ENCODE peak calls at places on chromosome 3, in eight cellular contexts. M is HuH-7.5; Q is right lobe of liver; T is left kidney; X is LoVo; C is pons; Y is SHP77; H is stimulated activated CD4-positive, alpha-beta T cell treated with anti-CD3 and anti-CD28 coated beads, TNF-alpha, amount 100 ng/mL, for 4 hours. A is an unnamed sample.

GRCh38 chr3:67349551-67350174 is 304.7 kb downstream of the SUCLG2 start:
- DNase-seq in M (no peak), Q (no peak), T (no peak), X (no peak), C (no peak), Y (no peak), H (no peak), A (no peak)

GRCh38 chr3:105745046-105745445 is 123.8 kb downstream of the CBLB start:
- DNase-seq in M (no peak), Q (no peak), T (no peak), X (no peak), C (no peak), Y (no peak), H (no peak), A (no peak)

GRCh38 chr3:171758109-171758508 is 52.2 kb downstream of the PLD1 start:
- DNase-seq in M (no peak), Q (no peak), T (no peak), X (no peak), C (no peak), Y (no peak), H (no peak), A (no peak)

GRCh38 chr3:87359807-87360206 is 83.4 kb upstream of the POU1F1 start:
- DNase-seq in M (no peak), Q (no peak), T (peak), X (no peak), C (peak), Y (no peak), H (no peak), A (no peak)

GRCh38 chr3:21645121-21645897 is 105.7 kb downstream of the ZNF385D start:
- DNase-seq in M (no peak), Q (peak), T (no peak), X (no peak), C (peak), Y (no peak), H (no peak), A (peak)

GRCh38 chr3:171142985-171143384 is 116.5 kb upstream of the SLC2A2 start:
- DNase-seq in M (no peak), Q (peak), T (no peak), X (no peak), C (peak), Y (peak), H (no peak), A (no peak)

GRCh38 chr3:12198301-12198700 is 39.6 kb upstream of the TIMP4 start:
- DNase-seq in M (no peak), Q (no peak), T (no peak), X (peak), C (no peak), Y (no peak), H (no peak), A (no peak)

GRCh38 chr3:140160553-140160952 is 225.6 kb downstream of the CLSTN2 start:
- DNase-seq in M (no peak), Q (no peak), T (no peak), X (no peak), C (no peak), Y (no peak), H (no peak), A (no peak)

GRCh38 chr3:64467255-64467944 is 220.4 kb downstream of the ADAMTS9 start:
- DNase-seq in M (no peak), Q (no peak), T (no peak), X (no peak), C (no peak), Y (no peak), H (no peak), A (no peak)

GRCh38 chr3:29525254-29525881 is 244.5 kb downstream of the RBMS3 start:
- DNase-seq in M (no peak), Q (peak), T (peak), X (no peak), C (peak), Y (no peak), H (no peak), A (peak)

GRCh38 chr3:61853912-61854311 is 292.5 kb downstream of the PTPRG start:
- DNase-seq in M (no peak), Q (no peak), T (no peak), X (no peak), C (no peak), Y (no peak), H (no peak), A (no peak)

GRCh38 chr3:73669268-73669667 is 44.5 kb upstream of the PDZRN3 start:
- DNase-seq in M (no peak), Q (no peak), T (no peak), X (no peak), C (peak), Y (no peak), H (no peak), A (peak)

GRCh38 chr3:137990427-137990826 is 19.5 kb upstream of the CLDN18 start:
- DNase-seq in M (no peak), Q (no peak), T (no peak), X (no peak), C (no peak), Y (no peak), H (no peak), A (no peak)